ENCODE peak calls at places on chromosomes 7 and 10, in seven cellular contexts. One of them, this sample, is unnamed.

GRCh38 chr7:119594956-119595355 is 678.0 kb upstream of the KCND2 start:
- DNase-seq in upper lobe of left lung: no peak
- DNase-seq in body of pancreas: no peak
- DNase-seq in spleen: no peak
- DNase-seq in K562: no peak
- DNase-seq in uterus: no peak
- DNase-seq in ovary: no peak
- DNase-seq in this sample: no peak

GRCh38 chr7:1248459-1249131 is 15.9 kb downstream of the UNCX start:
- DNase-seq in upper lobe of left lung: no peak
- DNase-seq in body of pancreas: no peak
- DNase-seq in spleen: no peak
- DNase-seq in K562: no peak
- DNase-seq in uterus: no peak
- DNase-seq in ovary: no peak
- DNase-seq in this sample: no peak

GRCh38 chr7:378041-378420 is 88.1 kb downstream of the FOXL3 start:
- DNase-seq in upper lobe of left lung: peak
- DNase-seq in body of pancreas: peak
- DNase-seq in spleen: no peak
- DNase-seq in K562: no peak
- DNase-seq in uterus: peak
- DNase-seq in ovary: no peak
- DNase-seq in this sample: peak

GRCh38 chr10:89206402-89207180 is 526 bp downstream of the CH25H start:
- DNase-seq in upper lobe of left lung: peak
- DNase-seq in body of pancreas: peak
- DNase-seq in spleen: peak
- DNase-seq in K562: no peak
- DNase-seq in uterus: peak
- DNase-seq in ovary: peak
- DNase-seq in this sample: peak

GRCh38 chr7:30141405-30142045 is 6.7 kb downstream of the MTURN start:
- DNase-seq in upper lobe of left lung: no peak
- DNase-seq in body of pancreas: no peak
- DNase-seq in spleen: no peak
- DNase-seq in K562: no peak
- DNase-seq in uterus: no peak
- DNase-seq in ovary: no peak
- DNase-seq in this sample: no peak

GRCh38 chr7:126574276-126574675 is 678.5 kb downstream of the GRM8 start:
- DNase-seq in upper lobe of left lung: no peak
- DNase-seq in body of pancreas: no peak
- DNase-seq in spleen: no peak
- DNase-seq in K562: no peak
- DNase-seq in uterus: no peak
- DNase-seq in ovary: no peak
- DNase-seq in this sample: no peak

GRCh38 chr10:45373783-45374450 is at the start of gene ALOX5:
- DNase-seq in upper lobe of left lung: peak
- DNase-seq in body of pancreas: peak
- DNase-seq in spleen: peak
- DNase-seq in K562: peak
- DNase-seq in uterus: peak
- DNase-seq in ovary: peak
- DNase-seq in this sample: no peak

GRCh38 chr7:149369497-149369896 is 91.4 kb downstream of the ZNF777 start:
- DNase-seq in upper lobe of left lung: no peak
- DNase-seq in body of pancreas: no peak
- DNase-seq in spleen: no peak
- DNase-seq in K562: no peak
- DNase-seq in uterus: no peak
- DNase-seq in ovary: no peak
- DNase-seq in this sample: no peak

GRCh38 chr10:33952692-33953360 is 618.4 kb upstream of the NRP1 start:
- DNase-seq in upper lobe of left lung: no peak
- DNase-seq in body of pancreas: no peak
- DNase-seq in spleen: no peak
- DNase-seq in K562: no peak
- DNase-seq in uterus: no peak
- DNase-seq in ovary: no peak
- DNase-seq in this sample: no peak

GRCh38 chr10:101669181-101669580 is 25.8 kb downstream of the FBXW4 start:
- DNase-seq in upper lobe of left lung: no peak
- DNase-seq in body of pancreas: no peak
- DNase-seq in spleen: no peak
- DNase-seq in K562: no peak
- DNase-seq in uterus: no peak
- DNase-seq in ovary: no peak
- DNase-seq in this sample: no peak

GRCh38 chr10:11401314-11402222 is 209.9 kb downstream of the USP6NL start:
- DNase-seq in upper lobe of left lung: no peak
- DNase-seq in body of pancreas: no peak
- DNase-seq in spleen: no peak
- DNase-seq in K562: no peak
- DNase-seq in uterus: no peak
- DNase-seq in ovary: peak
- DNase-seq in this sample: peak

GRCh38 chr7:157158400-157158799 is 19.7 kb downstream of the UBE3C start:
- DNase-seq in upper lobe of left lung: no peak
- DNase-seq in body of pancreas: no peak
- DNase-seq in spleen: no peak
- DNase-seq in K562: no peak
- DNase-seq in uterus: no peak
- DNase-seq in ovary: no peak
- DNase-seq in this sample: no peak

GRCh38 chr7:16040381-16040780 is 353.9 kb upstream of the MEOX2 start:
- DNase-seq in upper lobe of left lung: no peak
- DNase-seq in body of pancreas: no peak
- DNase-seq in spleen: no peak
- DNase-seq in K562: peak
- DNase-seq in uterus: no peak
- DNase-seq in ovary: no peak
- DNase-seq in this sample: no peak

GRCh38 chr7:112346381-112347060 is 103.7 kb upstream of the IFRD1 start:
- DNase-seq in upper lobe of left lung: no peak
- DNase-seq in body of pancreas: no peak
- DNase-seq in spleen: no peak
- DNase-seq in K562: no peak
- DNase-seq in uterus: no peak
- DNase-seq in ovary: no peak
- DNase-seq in this sample: no peak

GRCh38 chr7:108802639-108803038 is 233.0 kb downstream of the DNAJB9 start:
- DNase-seq in upper lobe of left lung: peak
- DNase-seq in body of pancreas: no peak
- DNase-seq in spleen: no peak
- DNase-seq in K562: no peak
- DNase-seq in uterus: no peak
- DNase-seq in ovary: no peak
- DNase-seq in this sample: no peak

GRCh38 chr10:132714906-132715790 is 70.8 kb downstream of the NKX6-2 start:
- DNase-seq in upper lobe of left lung: no peak
- DNase-seq in body of pancreas: no peak
- DNase-seq in spleen: peak
- DNase-seq in K562: no peak
- DNase-seq in uterus: no peak
- DNase-seq in ovary: no peak
- DNase-seq in this sample: peak

GRCh38 chr7:102883098-102883860 is 29.5 kb upstream of the LRRC17 start:
- DNase-seq in upper lobe of left lung: no peak
- DNase-seq in body of pancreas: no peak
- DNase-seq in spleen: no peak
- DNase-seq in K562: no peak
- DNase-seq in uterus: no peak
- DNase-seq in ovary: no peak
- DNase-seq in this sample: no peak

GRCh38 chr10:29007748-29008610 is 280.9 kb upstream of the LYZL1 start:
- DNase-seq in upper lobe of left lung: no peak
- DNase-seq in body of pancreas: peak
- DNase-seq in spleen: no peak
- DNase-seq in K562: peak
- DNase-seq in uterus: no peak
- DNase-seq in ovary: no peak
- DNase-seq in this sample: no peak

GRCh38 chr7:4830176-4830575 is 31.7 kb downstream of the PAPOLB start:
- DNase-seq in upper lobe of left lung: peak
- DNase-seq in body of pancreas: peak
- DNase-seq in spleen: no peak
- DNase-seq in K562: peak
- DNase-seq in uterus: peak
- DNase-seq in ovary: no peak
- DNase-seq in this sample: no peak

GRCh38 chr7:5672468-5672867 is 109.0 kb downstream of the RNF216 start:
- DNase-seq in upper lobe of left lung: no peak
- DNase-seq in body of pancreas: no peak
- DNase-seq in spleen: no peak
- DNase-seq in K562: no peak
- DNase-seq in uterus: no peak
- DNase-seq in ovary: no peak
- DNase-seq in this sample: no peak

GRCh38 chr7:8442814-8443304 is 9.4 kb downstream of the NXPH1 start:
- DNase-seq in upper lobe of left lung: peak
- DNase-seq in body of pancreas: peak
- DNase-seq in spleen: peak
- DNase-seq in K562: peak
- DNase-seq in uterus: no peak
- DNase-seq in ovary: no peak
- DNase-seq in this sample: no peak

GRCh38 chr10:47287365-47287802 is 12.6 kb upstream of the GDF10 start:
- DNase-seq in upper lobe of left lung: no peak
- DNase-seq in body of pancreas: peak
- DNase-seq in spleen: peak
- DNase-seq in K562: no peak
- DNase-seq in uterus: no peak
- DNase-seq in ovary: no peak
- DNase-seq in this sample: no peak

GRCh38 chr10:101807158-101807557 is 11.1 kb downstream of the OGA start:
- DNase-seq in upper lobe of left lung: no peak
- DNase-seq in body of pancreas: no peak
- DNase-seq in spleen: no peak
- DNase-seq in K562: no peak
- DNase-seq in uterus: no peak
- DNase-seq in ovary: no peak
- DNase-seq in this sample: no peak

GRCh38 chr7:20218261-20218660 is 1.1 kb upstream of the MACC1 start:
- DNase-seq in upper lobe of left lung: no peak
- DNase-seq in body of pancreas: no peak
- DNase-seq in spleen: no peak
- DNase-seq in K562: peak
- DNase-seq in uterus: no peak
- DNase-seq in ovary: no peak
- DNase-seq in this sample: no peak

GRCh38 chr7:94295805-94296204 is 98.9 kb upstream of the COL1A2 start:
- DNase-seq in upper lobe of left lung: no peak
- DNase-seq in body of pancreas: no peak
- DNase-seq in spleen: no peak
- DNase-seq in K562: no peak
- DNase-seq in uterus: peak
- DNase-seq in ovary: peak
- DNase-seq in this sample: no peak

GRCh38 chr10:15433850-15434537 is 62.9 kb upstream of the FAM171A1 start:
- DNase-seq in upper lobe of left lung: no peak
- DNase-seq in body of pancreas: no peak
- DNase-seq in spleen: no peak
- DNase-seq in K562: peak
- DNase-seq in uterus: no peak
- DNase-seq in ovary: peak
- DNase-seq in this sample: peak
- H3K4me3 ChIP-seq in upper lobe of left lung: peak
- H3K4me3 ChIP-seq in body of pancreas: no peak
- H3K4me3 ChIP-seq in spleen: peak
- H3K4me3 ChIP-seq in K562: no peak
- H3K4me3 ChIP-seq in uterus: peak
- H3K4me3 ChIP-seq in ovary: peak
- H3K4me3 ChIP-seq in this sample: no peak

GRCh38 chr10:98609265-98609664 is 162.5 kb upstream of the HPS1 start:
- DNase-seq in upper lobe of left lung: no peak
- DNase-seq in body of pancreas: no peak
- DNase-seq in spleen: no peak
- DNase-seq in K562: no peak
- DNase-seq in uterus: no peak
- DNase-seq in ovary: no peak
- DNase-seq in this sample: no peak

GRCh38 chr10:98610301-98610700 is 163.6 kb upstream of the HPS1 start:
- DNase-seq in upper lobe of left lung: no peak
- DNase-seq in body of pancreas: no peak
- DNase-seq in spleen: no peak
- DNase-seq in K562: no peak
- DNase-seq in uterus: no peak
- DNase-seq in ovary: no peak
- DNase-seq in this sample: no peak

GRCh38 chr10:98611432-98611831 is 164.7 kb upstream of the HPS1 start:
- DNase-seq in upper lobe of left lung: no peak
- DNase-seq in body of pancreas: no peak
- DNase-seq in spleen: no peak
- DNase-seq in K562: no peak
- DNase-seq in uterus: no peak
- DNase-seq in ovary: no peak
- DNase-seq in this sample: no peak

GRCh38 chr10:98610855-98611254 is 164.1 kb upstream of the HPS1 start:
- DNase-seq in upper lobe of left lung: no peak
- DNase-seq in body of pancreas: no peak
- DNase-seq in spleen: no peak
- DNase-seq in K562: no peak
- DNase-seq in uterus: no peak
- DNase-seq in ovary: no peak
- DNase-seq in this sample: no peak

GRCh38 chr10:98608417-98608816 is 161.7 kb upstream of the HPS1 start:
- DNase-seq in upper lobe of left lung: no peak
- DNase-seq in body of pancreas: no peak
- DNase-seq in spleen: no peak
- DNase-seq in K562: no peak
- DNase-seq in uterus: no peak
- DNase-seq in ovary: no peak
- DNase-seq in this sample: no peak
- TF ChIP-seq CTCF in upper lobe of left lung: no peak
- TF ChIP-seq CTCF in body of pancreas: no peak
- TF ChIP-seq CTCF in spleen: no peak
- TF ChIP-seq CTCF in K562: no peak
- TF ChIP-seq CTCF in uterus: no peak
- TF ChIP-seq CTCF in ovary: no peak
- TF ChIP-seq CTCF in this sample: no peak

DNA sequence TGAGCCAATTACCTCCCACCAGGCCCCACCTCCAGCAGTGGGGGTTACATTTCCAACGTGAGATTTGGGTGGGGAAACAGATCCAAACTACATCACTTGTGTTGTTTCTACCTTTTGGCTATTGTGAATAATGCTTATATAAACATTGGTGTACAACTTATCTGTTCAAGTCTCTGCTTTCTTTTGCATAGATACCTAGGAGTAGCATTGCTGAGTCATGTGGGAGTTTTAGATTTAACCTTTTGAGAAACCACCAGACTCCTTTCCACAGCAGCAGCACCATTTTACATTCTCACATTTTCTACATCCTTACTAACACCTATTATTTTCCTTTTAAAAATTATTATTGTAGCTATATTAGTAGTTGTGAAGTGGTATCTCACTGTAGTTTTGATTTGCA is 14.4 kb upstream of the FRA10AC1 start:
- DNase-seq in upper lobe of left lung: no peak
- DNase-seq in body of pancreas: no peak
- DNase-seq in spleen: no peak
- DNase-seq in K562: no peak
- DNase-seq in uterus: no peak
- DNase-seq in ovary: no peak
- DNase-seq in this sample: no peak
- TF ChIP-seq POLR2A in upper lobe of left lung: no peak
- TF ChIP-seq POLR2A in body of pancreas: no peak
- TF ChIP-seq POLR2A in spleen: no peak
- TF ChIP-seq POLR2A in K562: no peak
- TF ChIP-seq POLR2A in uterus: no peak
- TF ChIP-seq POLR2A in ovary: no peak
- TF ChIP-seq POLR2A in this sample: no peak

GRCh38 chr7:151115836-151116418 is 29.7 kb downstream of the AGAP3 start:
- DNase-seq in upper lobe of left lung: peak
- DNase-seq in body of pancreas: peak
- DNase-seq in spleen: no peak
- DNase-seq in K562: no peak
- DNase-seq in uterus: no peak
- DNase-seq in ovary: no peak
- DNase-seq in this sample: peak
- H3K4me3 ChIP-seq in upper lobe of left lung: peak
- H3K4me3 ChIP-seq in body of pancreas: no peak
- H3K4me3 ChIP-seq in spleen: peak
- H3K4me3 ChIP-seq in K562: no peak
- H3K4me3 ChIP-seq in uterus: no peak
- H3K4me3 ChIP-seq in ovary: no peak
- H3K4me3 ChIP-seq in this sample: peak